ENCODE peak calls at places on chromosomes 4 and X, in five cellular contexts. O is GM03348; Q is activated CD4-positive, alpha-beta T cell treated with anti-CD3 and anti-CD28 coated beads for 36 hours; U is CD4-positive, CD25-positive, alpha-beta regulatory T cell; V is B cell. I is an unnamed sample.
A peak's percentile ranks its signal among the peaks of the same experiment; 100 is the strongest.

GRCh38 chr4:98961770-98962169 is 32.8 kb upstream of the EIF4E start:
- DNase-seq in O (no peak), Q (no peak), U (no peak), V (no peak), I (no peak)

GRCh38 chr4:172962564-172963353 is 205.9 kb upstream of the GALNT7 start:
- DNase-seq in O (no peak), Q (no peak), U (no peak), V (no peak), I (peak; percentile 26)

GRCh38 chrX:12239356-12240082 is 101.2 kb downstream of the FRMPD4 start:
- DNase-seq in O (peak; percentile 8), Q (no peak), U (no peak), V (no peak), I (no peak)

GRCh38 chr4:31189938-31190337 is 469.8 kb downstream of the PCDH7 start:
- DNase-seq in O (no peak), Q (no peak), U (no peak), V (no peak), I (no peak)

GRCh38 chr4:88078592-88078991 is 71.2 kb downstream of the PKD2 start:
- DNase-seq in O (no peak), Q (no peak), U (no peak), V (no peak), I (no peak)

GRCh38 chr4:41483771-41484170 is 54.2 kb upstream of the LIMCH1 start:
- DNase-seq in O (no peak), Q (no peak), U (no peak), V (no peak), I (no peak)

GRCh38 chr4:83208776-83209365 is 75.7 kb downstream of the COQ2 start:
- DNase-seq in O (peak; percentile 55), Q (no peak), U (no peak), V (no peak), I (peak; percentile 37)

GRCh38 chr4:73690051-73690744 is 50.2 kb upstream of the CXCL8 start:
- DNase-seq in O (peak; percentile 18), Q (no peak), U (no peak), V (no peak), I (no peak)

GRCh38 chrX:29634516-29634915 is 580.8 kb upstream of the MAGEB2 start:
- DNase-seq in O (no peak), Q (no peak), U (no peak), V (no peak), I (peak; percentile 10)

GRCh38 chr4:136078971-136079370 is 1453.3 kb downstream of the PCDH18 start:
- DNase-seq in O (no peak), Q (no peak), U (no peak), V (no peak), I (no peak)

GRCh38 chrX:49230500-49231232 is 2.5 kb downstream of the CACNA1F start:
- DNase-seq in O (peak; percentile 30), Q (peak; percentile 81), U (peak; percentile 71), V (peak; percentile 70), I (peak; percentile 29)

GRCh38 chr4:17276821-17277220 is 235.1 kb downstream of the QDPR start:
- DNase-seq in O (peak; percentile 86), Q (no peak), U (no peak), V (no peak), I (peak; percentile 50)

GRCh38 chr4:2786152-2786671 is 6.7 kb upstream of the SH3BP2 start:
- DNase-seq in O (no peak), Q (peak; percentile 85), U (no peak), V (peak; percentile 78), I (no peak)

GRCh38 chr4:96390404-96390803 is 550.5 kb downstream of the PDHA2 start:
- DNase-seq in O (no peak), Q (no peak), U (no peak), V (no peak), I (no peak)

GRCh38 chr4:88297131-88297530 is 12.8 kb upstream of the PPM1K start:
- DNase-seq in O (no peak), Q (no peak), U (no peak), V (no peak), I (no peak)

GRCh38 chr4:24845884-24846283 is 50.5 kb downstream of the SOD3 start:
- DNase-seq in O (no peak), Q (no peak), U (no peak), V (no peak), I (no peak)

GRCh38 chr4:123340381-123340701 is 56.3 kb upstream of the SPRY1 start:
- DNase-seq in O (peak; percentile 69), Q (no peak), U (no peak), V (no peak), I (peak; percentile 58)

GRCh38 chr4:56356650-56357049 is 30.6 kb downstream of the AASDH start:
- DNase-seq in O (no peak), Q (no peak), U (no peak), V (no peak), I (no peak)

GRCh38 chrX:154351183-154352011 is 23.0 kb downstream of the FLNA start:
- DNase-seq in O (no peak), Q (no peak), U (peak; percentile 88), V (peak; percentile 64), I (no peak)

GRCh38 chr4:100880012-100880411 is 362.2 kb upstream of the EMCN start:
- DNase-seq in O (no peak), Q (no peak), U (no peak), V (no peak), I (no peak)

GRCh38 chr4:33160126-33160525 is 2440.0 kb downstream of the PCDH7 start:
- DNase-seq in O (peak; percentile 45), Q (no peak), U (no peak), V (no peak), I (no peak)

GRCh38 chrX:109155161-109155560 is 326.7 kb downstream of the GUCY2F start:
- DNase-seq in O (no peak), Q (no peak), U (no peak), V (no peak), I (no peak)

GRCh38 chrX:145178268-145178667 is 69.0 kb upstream of the SPANXN1 start:
- DNase-seq in O (no peak), Q (no peak), U (no peak), V (no peak), I (no peak)

GRCh38 chr4:176988226-176988625 is 195.5 kb upstream of the VEGFC start:
- DNase-seq in O (peak; percentile 77), Q (no peak), U (no peak), V (no peak), I (peak; percentile 44)

GRCh38 chr4:95124906-95125504 is 367.2 kb downstream of the BMPR1B start:
- DNase-seq in O (peak; percentile 71), Q (peak; percentile 14), U (peak; percentile 15), V (no peak), I (peak; percentile 29)

GRCh38 chr4:8328866-8329559 is 59.5 kb downstream of the HTRA3 start:
- DNase-seq in O (no peak), Q (no peak), U (no peak), V (no peak), I (no peak)

GRCh38 chrX:54482839-54483593 is 13.0 kb downstream of the FGD1 start:
- DNase-seq in O (peak; percentile 43), Q (no peak), U (no peak), V (no peak), I (no peak)

GRCh38 chrX:105658136-105658535 is 164.2 kb upstream of the NRK start:
- DNase-seq in O (no peak), Q (no peak), U (no peak), V (no peak), I (no peak)

GRCh38 chr4:6641164-6641970 is 882 bp downstream of the MRFAP1 start:
- DNase-seq in O (peak; percentile 80), Q (peak; percentile 68), U (peak; percentile 73), V (no peak), I (peak; percentile 65)

GRCh38 chrX:108399427-108400165 is 38.6 kb downstream of the COL4A6 start:
- DNase-seq in O (no peak), Q (no peak), U (no peak), V (no peak), I (no peak)

GRCh38 chr4:43251760-43252317 is 359.3 kb downstream of the GRXCR1 start:
- DNase-seq in O (no peak), Q (no peak), U (no peak), V (no peak), I (no peak)

GRCh38 chr4:186765138-186765537 is 41.5 kb upstream of the FAT1 start:
- DNase-seq in O (no peak), Q (no peak), U (no peak), V (no peak), I (no peak)

GRCh38 chr4:14994242-14994641 is 8.0 kb upstream of the CPEB2 start:
- DNase-seq in O (no peak), Q (peak; percentile 7), U (peak; percentile 31), V (no peak), I (no peak)

GRCh38 chrX:77061533-77061932 is 385.7 kb upstream of the FGF16 start:
- DNase-seq in O (no peak), Q (no peak), U (no peak), V (no peak), I (no peak)

GRCh38 chrX:123990602-123991001 is 29.1 kb downstream of the STAG2 start:
- DNase-seq in O (no peak), Q (no peak), U (no peak), V (no peak), I (no peak)

GRCh38 chrX:44474410-44474809 is 68.2 kb downstream of the FUNDC1 start:
- DNase-seq in O (peak; percentile 24), Q (no peak), U (no peak), V (no peak), I (no peak)

I was measured in hepatic stellate cell.